ENCODE peak calls at places on chromosomes 3 and 15, in eight cellular contexts. R, X, V, D, A, P, G and K are unnamed samples.

GRCh38 chr3:128383316-128384235 is 83.1 kb downstream of the DNAJB8 start:
- DNase-seq in R (peak; percentile 88), X (peak; percentile 91), V (no peak), D (peak; percentile 64), A (peak; percentile 64), P (peak; percentile 91), G (peak; percentile 19), K (no peak)

GRCh38 chr15:70466895-70467529 is 296.3 kb downstream of the UACA start:
- DNase-seq in R (no peak), X (peak; percentile 62), V (peak; percentile 54), D (no peak), A (peak; percentile 35), P (peak; percentile 61), G (peak; percentile 54), K (no peak)

GRCh38 chr15:80456517-80457497 is 52.6 kb downstream of the ARNT2 start:
- DNase-seq in R (no peak), X (no peak), V (no peak), D (no peak), A (no peak), P (no peak), G (no peak), K (peak; percentile 26)

GRCh38 chr3:142239421-142239820 is 14.0 kb upstream of the GK5 start:
- DNase-seq in R (no peak), X (no peak), V (no peak), D (no peak), A (no peak), P (no peak), G (no peak), K (no peak)

GRCh38 chr3:100384735-100385134 is 16.2 kb downstream of the TOMM70 start:
- DNase-seq in R (no peak), X (no peak), V (no peak), D (no peak), A (no peak), P (no peak), G (no peak), K (no peak)

GRCh38 chr3:59839283-59839682 is 789.5 kb upstream of the CFAP20DC start:
- DNase-seq in R (no peak), X (no peak), V (no peak), D (no peak), A (no peak), P (no peak), G (no peak), K (peak; percentile 34)

GRCh38 chr3:4289044-4289443 is 14.1 kb upstream of the SETMAR start:
- DNase-seq in R (no peak), X (no peak), V (no peak), D (no peak), A (no peak), P (no peak), G (no peak), K (no peak)

GRCh38 chr3:148999806-149000205 is 8.5 kb downstream of the GYG1 start:
- DNase-seq in R (no peak), X (peak; percentile 58), V (no peak), D (no peak), A (no peak), P (no peak), G (no peak), K (no peak)

GRCh38 chr15:77070180-77070499 is 769 bp downstream of the TSPAN3 start:
- DNase-seq in R (no peak), X (no peak), V (no peak), D (no peak), A (no peak), P (no peak), G (no peak), K (no peak)

GRCh38 chr3:123750659-123751420 is 133.3 kb downstream of the MYLK start:
- DNase-seq in R (no peak), X (peak; percentile 54), V (no peak), D (no peak), A (no peak), P (peak; percentile 27), G (no peak), K (no peak)

DNA sequence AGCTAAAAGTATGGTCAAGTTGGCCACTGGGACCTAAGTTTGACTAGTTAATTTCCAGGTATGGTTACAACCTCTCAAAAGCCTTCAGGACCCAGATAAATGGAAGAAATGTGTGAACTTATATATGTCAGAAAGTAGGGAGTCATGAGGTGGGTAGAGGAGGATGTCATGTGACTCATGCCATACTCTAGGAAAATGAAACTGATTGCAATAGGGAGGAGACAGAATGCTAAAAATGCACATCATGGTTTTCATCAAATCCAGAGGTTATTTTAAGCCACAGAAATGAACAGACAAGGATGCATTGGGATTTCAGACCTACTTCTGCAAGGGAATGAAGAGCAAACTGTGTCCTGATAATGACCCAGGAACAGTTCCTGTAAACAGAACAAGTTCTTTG is 310.0 kb downstream of the EDEM1 start:
- DNase-seq in R (no peak), X (no peak), V (no peak), D (no peak), A (no peak), P (no peak), G (no peak), K (no peak)
- TF ChIP-seq CTCF in R (no peak), X (no peak), V (no peak), D (no peak), A (no peak), P (no peak), G (no peak), K (no peak)

DNA sequence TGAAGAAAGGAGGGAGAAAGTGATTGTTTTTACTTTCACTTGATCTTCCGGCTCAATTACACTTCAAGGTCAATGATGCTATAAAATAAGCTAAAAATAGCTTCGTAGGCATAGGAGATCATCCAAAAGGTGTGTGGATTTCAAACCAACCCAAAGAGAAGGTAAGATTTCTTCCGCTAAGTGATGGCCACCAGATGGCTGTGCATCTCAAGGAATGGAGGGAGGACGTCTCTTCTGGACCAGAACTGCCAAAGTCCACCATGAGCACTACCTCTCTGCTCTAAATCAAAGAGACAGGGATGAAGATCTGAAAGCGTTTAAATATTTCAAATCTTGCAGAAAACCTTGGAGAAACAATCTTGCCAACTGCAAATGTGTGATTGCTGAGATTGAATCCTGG is 199.1 kb upstream of the ZPLD1 start:
- DNase-seq in R (no peak), X (no peak), V (peak; percentile 26), D (no peak), A (no peak), P (no peak), G (no peak), K (no peak)
- TF ChIP-seq CTCF in R (no peak), X (peak; percentile 65), V (no peak), D (no peak), A (peak; percentile 83), P (no peak), G (no peak), K (peak; percentile 52)

DNA sequence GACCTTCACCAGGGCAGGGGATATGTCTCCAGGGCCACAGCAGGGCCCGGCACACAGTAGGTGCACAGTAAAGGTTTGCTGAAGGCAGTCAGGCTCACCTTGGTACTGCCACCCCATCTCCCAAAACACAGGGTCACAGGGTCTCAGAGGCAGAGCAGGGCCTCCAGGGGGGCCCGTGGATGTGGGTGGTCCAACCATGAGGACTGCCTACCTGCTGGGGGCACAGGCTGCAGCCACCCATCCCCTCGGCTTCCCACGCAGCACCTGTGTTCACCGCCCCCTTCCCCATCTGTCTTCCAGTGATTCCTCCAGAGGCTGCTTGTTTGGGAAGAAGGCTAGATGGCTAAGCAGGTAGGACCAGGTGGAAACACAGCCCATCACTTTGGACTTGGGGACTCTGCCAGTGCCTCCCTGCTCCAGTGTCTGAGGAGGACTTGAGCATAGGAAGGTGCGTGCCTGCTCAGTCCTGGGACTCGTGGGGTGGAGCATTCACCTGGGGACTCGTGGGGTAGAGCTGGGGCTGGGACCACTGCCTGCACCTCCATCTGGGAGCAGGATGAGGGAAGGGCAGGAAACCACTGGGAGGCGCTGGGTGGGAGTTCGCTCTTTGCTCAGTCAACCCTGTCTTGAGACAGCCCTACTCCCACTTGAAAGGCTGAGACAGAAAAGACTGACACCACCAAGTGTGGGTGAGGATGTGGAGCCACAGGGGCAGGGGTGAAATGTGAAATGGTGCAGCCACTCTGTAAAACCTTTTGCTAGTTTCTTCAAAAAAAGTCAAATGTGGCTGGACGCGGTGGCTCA is 18.8 kb upstream of the PLXND1 start:
- DNase-seq in R (peak; percentile 61), X (no peak), V (peak; percentile 60), D (no peak), A (no peak), P (no peak), G (no peak), K (no peak)
- TF ChIP-seq CTCF in R (no peak), X (peak; percentile 21), V (no peak), D (no peak), A (no peak), P (no peak), G (no peak), K (no peak)

DNA sequence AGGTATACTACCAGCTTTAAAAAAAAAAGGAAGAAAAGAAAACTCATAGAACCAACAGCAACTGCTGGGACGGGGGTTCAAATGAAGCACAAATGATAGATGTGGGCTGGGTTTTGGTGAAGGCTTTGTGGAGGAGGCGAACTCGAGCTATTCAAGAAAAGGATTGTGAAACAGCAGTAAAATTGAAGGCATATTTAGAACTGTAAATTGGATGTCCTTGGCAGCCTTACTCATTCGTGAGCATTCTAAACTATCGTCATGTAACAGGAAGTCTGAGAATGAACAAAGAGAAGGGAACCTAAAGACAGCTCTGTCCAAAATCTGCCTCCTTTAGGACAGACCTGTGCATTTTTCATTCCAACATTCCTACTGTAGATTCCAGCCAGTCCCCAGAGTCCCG is 97.8 kb downstream of the LARS2 start:
- DNase-seq in R (no peak), X (no peak), V (no peak), D (no peak), A (no peak), P (no peak), G (no peak), K (no peak)
- TF ChIP-seq CTCF in R (no peak), X (no peak), V (no peak), D (no peak), A (no peak), P (no peak), G (no peak), K (no peak)

GRCh38 chr3:155870133-155870944 is at the start of gene GMPS:
- DNase-seq in R (peak; percentile 97), X (peak; percentile 97), V (peak; percentile 96), D (peak; percentile 67), A (peak; percentile 88), P (peak; percentile 95), G (peak; percentile 78), K (peak; percentile 24)
- TF ChIP-seq CTCF in R (peak; percentile 70), X (peak; percentile 22), V (no peak), D (no peak), A (peak; percentile 47), P (peak; percentile 86), G (peak; percentile 82), K (peak; percentile 66)

DNA sequence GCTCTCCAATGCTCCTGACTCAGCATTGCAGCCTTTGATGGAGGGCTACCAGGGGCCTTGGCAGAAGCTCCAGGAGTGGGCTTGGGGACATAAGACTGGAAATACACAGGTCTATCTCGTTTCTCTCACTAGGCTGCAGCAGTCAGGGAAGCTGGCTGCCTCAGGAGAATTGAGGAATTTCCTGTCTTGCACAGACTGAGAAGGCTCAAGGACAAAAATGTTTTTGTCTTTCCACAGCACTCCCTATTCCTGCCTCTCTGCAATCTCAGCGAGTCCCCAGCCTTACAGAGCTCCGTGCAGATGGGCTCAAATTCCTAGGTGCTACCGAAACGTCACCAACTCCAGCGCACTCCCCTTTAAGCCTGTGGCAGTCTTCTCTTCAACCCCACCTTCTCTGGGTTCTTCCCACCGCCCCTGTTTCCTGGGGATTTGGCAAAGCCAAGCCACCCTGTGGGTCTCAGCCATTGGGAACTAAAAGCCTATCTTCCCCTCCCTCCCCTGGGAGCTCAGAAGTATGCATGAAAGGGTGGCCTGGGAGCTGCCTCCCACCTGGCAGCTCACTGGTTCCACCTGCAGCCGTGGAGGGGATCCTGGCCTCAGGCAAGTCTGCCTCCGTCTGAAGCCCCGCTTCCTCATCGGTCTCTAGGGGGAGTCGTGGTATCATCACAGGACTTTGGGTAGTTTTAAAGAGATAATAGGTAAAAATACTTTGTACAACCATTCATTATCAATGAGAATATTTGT is 322.6 kb upstream of the FRG2C start:
- DNase-seq in R (no peak), X (no peak), V (peak; percentile 70), D (no peak), A (no peak), P (no peak), G (no peak), K (no peak)
- TF ChIP-seq CTCF in R (no peak), X (peak; percentile 4), V (no peak), D (no peak), A (no peak), P (peak; percentile 14), G (no peak), K (no peak)